ENCODE peak calls at places on chromosome 10, in four cellular contexts. One of them, this sample, is unnamed.

GRCh38 chr10:1123972-1124371 is 67.8 kb downstream of the WDR37 start:
- DNase-seq in WTC11: no peak
- DNase-seq in HepG2: no peak
- DNase-seq in K562: no peak
- DNase-seq in this sample: no peak

GRCh38 chr10:105952153-105952552 is 1212.4 kb downstream of the SORCS1 start:
- DNase-seq in WTC11: peak; percentile 22
- DNase-seq in HepG2: no peak
- DNase-seq in K562: no peak
- DNase-seq in this sample: no peak

GRCh38 chr10:68362590-68362989 is 29.9 kb upstream of the PBLD start:
- DNase-seq in WTC11: no peak
- DNase-seq in HepG2: no peak
- DNase-seq in K562: no peak
- DNase-seq in this sample: no peak

GRCh38 chr10:24570658-24571426 is 152.8 kb downstream of the ARHGAP21 start:
- DNase-seq in WTC11: no peak
- DNase-seq in HepG2: no peak
- DNase-seq in K562: no peak
- DNase-seq in this sample: no peak

GRCh38 chr10:50231515-50232260 is 19.6 kb downstream of the ASAH2 start:
- DNase-seq in WTC11: no peak
- DNase-seq in HepG2: no peak
- DNase-seq in K562: no peak
- DNase-seq in this sample: no peak

GRCh38 chr10:24382979-24383663 is 174.2 kb downstream of the KIAA1217 start:
- DNase-seq in WTC11: peak; percentile 29
- DNase-seq in HepG2: peak; percentile 3
- DNase-seq in K562: no peak
- DNase-seq in this sample: no peak

GRCh38 chr10:79905322-79906314 is 43.3 kb downstream of the SFTPD start:
- DNase-seq in WTC11: no peak
- DNase-seq in HepG2: no peak
- DNase-seq in K562: no peak
- DNase-seq in this sample: no peak

GRCh38 chr10:94192333-94192732 is 170.4 kb downstream of the NOC3L start:
- DNase-seq in WTC11: no peak
- DNase-seq in HepG2: no peak
- DNase-seq in K562: no peak
- DNase-seq in this sample: no peak

GRCh38 chr10:103433858-103434257 is 18.3 kb downstream of the CALHM2 start:
- DNase-seq in WTC11: no peak
- DNase-seq in HepG2: no peak
- DNase-seq in K562: no peak
- DNase-seq in this sample: no peak

GRCh38 chr10:105950410-105950809 is 1214.1 kb downstream of the SORCS1 start:
- DNase-seq in WTC11: peak; percentile 49
- DNase-seq in HepG2: peak; percentile 13
- DNase-seq in K562: peak; percentile 7
- DNase-seq in this sample: peak; percentile 44

GRCh38 chr10:103244663-103245271 is 920 bp upstream of the RPEL1 start:
- DNase-seq in WTC11: peak; percentile 82
- DNase-seq in HepG2: peak; percentile 76
- DNase-seq in K562: peak; percentile 73
- DNase-seq in this sample: peak; percentile 90

GRCh38 chr10:2898509-2898860 is 168.9 kb upstream of the PFKP start:
- DNase-seq in WTC11: no peak
- DNase-seq in HepG2: no peak
- DNase-seq in K562: no peak
- DNase-seq in this sample: no peak

GRCh38 chr10:8435186-8436055 is 380.9 kb downstream of the GATA3 start:
- DNase-seq in WTC11: no peak
- DNase-seq in HepG2: no peak
- DNase-seq in K562: no peak
- DNase-seq in this sample: peak; percentile 17

GRCh38 chr10:65320256-65321026 is 1605.4 kb upstream of the LRRTM3 start:
- DNase-seq in WTC11: no peak
- DNase-seq in HepG2: no peak
- DNase-seq in K562: no peak
- DNase-seq in this sample: no peak

GRCh38 chr10:75542902-75543301 is 111.5 kb downstream of the LRMDA start:
- DNase-seq in WTC11: no peak
- DNase-seq in HepG2: no peak
- DNase-seq in K562: no peak
- DNase-seq in this sample: no peak

GRCh38 chr10:3898821-3899220 is 113.8 kb upstream of the KLF6 start:
- DNase-seq in WTC11: no peak
- DNase-seq in HepG2: peak; percentile 31
- DNase-seq in K562: no peak
- DNase-seq in this sample: peak; percentile 79

DNA sequence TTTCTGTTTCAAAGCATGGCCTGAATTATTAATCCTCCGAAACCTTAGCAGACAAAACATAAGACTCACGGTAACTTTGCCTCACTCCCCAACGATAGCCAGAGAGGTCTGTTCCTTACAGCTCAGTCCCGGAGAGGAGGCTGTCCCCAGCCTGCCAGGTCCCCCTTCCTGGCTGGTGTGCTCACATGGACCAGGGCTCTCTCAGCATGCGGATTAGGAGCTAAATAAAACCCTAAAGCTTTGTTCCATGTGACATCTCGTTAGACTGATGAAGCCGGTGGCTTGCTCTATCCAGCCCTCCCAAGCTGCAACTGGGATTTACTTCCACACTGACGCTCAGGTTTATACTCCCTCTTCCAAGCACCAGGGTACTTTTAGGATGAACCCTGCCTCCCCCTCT is 86.0 kb downstream of the ZRANB1 start:
- DNase-seq in WTC11: no peak
- DNase-seq in HepG2: no peak
- DNase-seq in K562: no peak
- DNase-seq in this sample: no peak
- TF ChIP-seq NR3C1 in WTC11: no peak
- TF ChIP-seq NR3C1 in HepG2: no peak
- TF ChIP-seq NR3C1 in K562: no peak
- TF ChIP-seq NR3C1 in this sample: no peak

DNA sequence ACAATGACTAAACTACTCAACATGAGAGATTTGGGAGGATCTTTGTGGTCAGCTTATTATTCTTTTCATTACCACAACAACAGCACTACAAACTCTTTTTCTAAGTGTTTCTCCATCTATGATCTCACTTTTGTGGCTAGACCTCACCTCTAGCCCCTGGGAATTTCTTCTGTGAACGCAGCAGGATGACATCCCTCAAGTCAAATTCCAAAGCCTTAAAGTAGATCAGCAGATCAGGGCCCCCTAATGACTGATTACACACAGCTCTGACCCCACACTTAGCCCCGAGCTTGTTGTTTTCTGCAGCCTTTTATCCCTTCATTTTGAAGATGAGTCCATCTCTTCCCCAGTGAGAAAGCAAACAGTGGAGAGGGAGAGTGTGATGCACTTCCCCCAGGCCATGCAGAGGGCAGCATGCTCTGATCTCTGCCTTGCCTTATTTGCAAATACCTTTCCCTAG is 27.3 kb downstream of the TFAM start:
- DNase-seq in WTC11: peak; percentile 26
- DNase-seq in HepG2: peak; percentile 30
- DNase-seq in K562: no peak
- DNase-seq in this sample: peak; percentile 40
- TF ChIP-seq NR3C1 in WTC11: no peak
- TF ChIP-seq NR3C1 in HepG2: no peak
- TF ChIP-seq NR3C1 in K562: no peak
- TF ChIP-seq NR3C1 in this sample: no peak

GRCh38 chr10:73769396-73769795 is 12.5 kb upstream of the CHCHD1 start:
- DNase-seq in WTC11: no peak
- DNase-seq in HepG2: no peak
- DNase-seq in K562: no peak
- DNase-seq in this sample: no peak

GRCh38 chr10:73773152-73773879 is 8.5 kb upstream of the CHCHD1 start:
- DNase-seq in WTC11: no peak
- DNase-seq in HepG2: no peak
- DNase-seq in K562: no peak
- DNase-seq in this sample: no peak

GRCh38 chr10:73772280-73773151 is 9.3 kb upstream of the CHCHD1 start:
- DNase-seq in WTC11: peak; percentile 67
- DNase-seq in HepG2: peak; percentile 41
- DNase-seq in K562: peak; percentile 91
- DNase-seq in this sample: peak; percentile 69

GRCh38 chr10:73774637-73775036 is 7.2 kb upstream of the CHCHD1 start:
- DNase-seq in WTC11: no peak
- DNase-seq in HepG2: peak; percentile 18
- DNase-seq in K562: peak; percentile 76
- DNase-seq in this sample: peak; percentile 47

GRCh38 chr10:73771722-73772279 is 10.0 kb upstream of the CHCHD1 start:
- DNase-seq in WTC11: peak; percentile 79
- DNase-seq in HepG2: peak; percentile 27
- DNase-seq in K562: peak; percentile 95
- DNase-seq in this sample: peak; percentile 82
- TF ChIP-seq NR3C1 in WTC11: no peak
- TF ChIP-seq NR3C1 in HepG2: no peak
- TF ChIP-seq NR3C1 in K562: no peak
- TF ChIP-seq NR3C1 in this sample: no peak

GRCh38 chr10:113476191-113476590 is 76.7 kb upstream of the HABP2 start:
- DNase-seq in WTC11: no peak
- DNase-seq in HepG2: no peak
- DNase-seq in K562: no peak
- DNase-seq in this sample: no peak

GRCh38 chr10:113475381-113475807 is 77.5 kb upstream of the HABP2 start:
- DNase-seq in WTC11: no peak
- DNase-seq in HepG2: no peak
- DNase-seq in K562: no peak
- DNase-seq in this sample: no peak

GRCh38 chr10:113473011-113473410 is 79.8 kb upstream of the HABP2 start:
- DNase-seq in WTC11: no peak
- DNase-seq in HepG2: no peak
- DNase-seq in K562: no peak
- DNase-seq in this sample: no peak

GRCh38 chr10:113474756-113475155 is 78.1 kb upstream of the HABP2 start:
- DNase-seq in WTC11: no peak
- DNase-seq in HepG2: no peak
- DNase-seq in K562: no peak
- DNase-seq in this sample: no peak

GRCh38 chr10:113473851-113474250 is 79.0 kb upstream of the HABP2 start:
- DNase-seq in WTC11: no peak
- DNase-seq in HepG2: no peak
- DNase-seq in K562: no peak
- DNase-seq in this sample: no peak
- TF ChIP-seq NR3C1 in WTC11: no peak
- TF ChIP-seq NR3C1 in HepG2: no peak
- TF ChIP-seq NR3C1 in K562: no peak
- TF ChIP-seq NR3C1 in this sample: no peak

DNA sequence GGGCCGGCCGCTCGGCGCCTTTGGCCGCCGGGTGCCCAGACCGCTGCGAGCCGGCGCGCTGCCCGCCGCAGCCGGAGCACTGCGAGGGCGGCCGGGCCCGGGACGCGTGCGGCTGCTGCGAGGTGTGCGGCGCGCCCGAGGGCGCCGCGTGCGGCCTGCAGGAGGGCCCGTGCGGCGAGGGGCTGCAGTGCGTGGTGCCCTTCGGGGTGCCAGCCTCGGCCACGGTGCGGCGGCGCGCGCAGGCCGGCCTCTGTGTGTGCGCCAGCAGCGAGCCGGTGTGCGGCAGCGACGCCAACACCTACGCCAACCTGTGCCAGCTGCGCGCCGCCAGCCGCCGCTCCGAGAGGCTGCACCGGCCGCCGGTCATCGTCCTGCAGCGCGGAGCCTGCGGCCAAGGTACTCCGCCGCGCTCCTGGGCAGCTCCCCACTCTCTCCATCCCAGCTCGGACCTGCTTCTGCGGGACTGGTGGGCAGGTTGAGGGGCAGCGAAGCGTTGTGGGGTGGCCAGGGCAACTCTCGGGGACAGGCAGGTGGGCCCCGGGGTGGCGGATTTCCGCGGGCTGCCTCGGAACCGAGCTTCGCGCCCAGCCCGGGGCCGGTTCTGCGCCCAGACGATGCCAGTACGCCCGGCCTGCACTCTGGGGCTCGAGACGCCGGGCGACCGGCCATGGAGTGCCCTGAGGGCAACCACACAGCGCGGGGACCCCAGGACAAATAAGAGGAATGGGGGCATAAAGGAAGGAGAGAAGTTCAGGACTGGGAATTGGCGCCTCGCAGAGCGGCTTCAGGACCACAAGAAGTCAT is 578 bp downstream of the HTRA1 start:
- DNase-seq in WTC11: no peak
- DNase-seq in HepG2: no peak
- DNase-seq in K562: no peak
- DNase-seq in this sample: peak; percentile 47
- TF ChIP-seq NR3C1 in WTC11: no peak
- TF ChIP-seq NR3C1 in HepG2: no peak
- TF ChIP-seq NR3C1 in K562: no peak
- TF ChIP-seq NR3C1 in this sample: no peak

DNA sequence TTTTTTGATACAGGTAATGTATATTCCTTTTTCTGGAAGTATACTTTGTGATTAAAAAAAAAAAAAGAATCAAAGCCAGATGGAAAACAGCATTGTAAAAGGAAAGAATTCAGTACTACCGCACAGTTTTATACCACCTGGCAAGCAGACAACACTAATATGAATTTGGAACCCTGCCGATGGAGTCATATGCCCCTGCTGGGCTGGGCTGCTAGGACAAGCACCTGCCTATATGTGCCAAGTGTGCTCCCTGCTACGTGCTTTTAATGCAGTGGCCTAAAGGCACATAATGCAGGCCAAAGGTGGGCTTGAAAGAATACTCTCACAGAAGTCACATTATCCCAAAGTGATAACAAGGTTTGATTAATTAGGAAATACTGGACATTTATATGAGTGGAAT is 29.8 kb upstream of the WAC start:
- DNase-seq in WTC11: no peak
- DNase-seq in HepG2: no peak
- DNase-seq in K562: no peak
- DNase-seq in this sample: no peak
- TF ChIP-seq NR3C1 in WTC11: no peak
- TF ChIP-seq NR3C1 in HepG2: no peak
- TF ChIP-seq NR3C1 in K562: no peak
- TF ChIP-seq NR3C1 in this sample: no peak

DNA sequence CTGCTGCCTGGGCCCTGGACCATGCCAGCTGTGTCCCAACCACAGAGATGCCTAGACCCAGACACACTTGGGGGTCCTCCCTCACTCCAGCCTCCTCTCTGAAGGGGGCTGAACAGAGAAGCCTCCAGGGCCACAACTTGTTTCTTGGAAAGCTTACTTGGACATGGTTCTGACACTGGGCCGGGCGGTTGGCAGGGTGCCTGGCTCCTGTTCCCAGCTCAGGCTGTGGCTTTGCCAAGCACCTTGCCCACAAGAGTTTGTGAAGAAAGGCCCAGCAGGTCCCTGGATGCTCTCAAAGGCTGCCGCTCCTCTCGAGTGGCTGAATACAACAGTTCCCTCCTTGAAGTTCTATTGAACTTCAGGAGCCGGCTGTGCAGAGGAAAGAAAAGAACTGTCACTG is 181.6 kb downstream of the PTPN20 start:
- DNase-seq in WTC11: no peak
- DNase-seq in HepG2: no peak
- DNase-seq in K562: no peak
- DNase-seq in this sample: no peak
- TF ChIP-seq NR3C1 in WTC11: no peak
- TF ChIP-seq NR3C1 in HepG2: no peak
- TF ChIP-seq NR3C1 in K562: no peak
- TF ChIP-seq NR3C1 in this sample: no peak

This sample was measured in A549.